ENCODE peak calls at places on chromosome 5, in eight cellular contexts. D, H, R, Z, A, M, P and E are unnamed samples.

GRCh38 chr5:1380011-1380817 is 35.3 kb upstream of the CLPTM1L start:
- DNase-seq in Z (no peak), A (peak), P (peak), D (peak), M (peak), R (no peak), H (peak), E (no peak)

GRCh38 chr5:179114756-179115155 is 54.6 kb downstream of the ZNF354C start:
- DNase-seq in Z (no peak), A (no peak), H (no peak), R (no peak), D (no peak), P (no peak), M (no peak), E (no peak)

GRCh38 chr5:127492854-127493738 is 24.3 kb upstream of the PRRC1 start:
- DNase-seq in D (peak), H (peak), Z (no peak), R (peak), M (no peak), A (peak), P (peak), E (no peak)

GRCh38 chr5:41068169-41068568 is 3.0 kb downstream of the MROH2B start:
- DNase-seq in Z (no peak), H (no peak), D (peak), M (no peak), A (peak), P (no peak), R (no peak), E (no peak)

GRCh38 chr5:170524576-170524975 is 20.8 kb downstream of the KCNIP1 start:
- DNase-seq in M (no peak), A (no peak), P (no peak), Z (no peak), H (no peak), D (no peak), R (no peak), E (no peak)

GRCh38 chr5:34627794-34628193 is 28.3 kb upstream of the RAI14 start:
- DNase-seq in P (no peak), R (peak), M (no peak), H (peak), D (peak), Z (no peak), A (peak), E (peak)

GRCh38 chr5:91042225-91042624 is 340.9 kb downstream of the ARRDC3 start:
- DNase-seq in Z (no peak), D (no peak), H (no peak), A (no peak), R (no peak), P (no peak), M (no peak), E (no peak)

GRCh38 chr5:67432601-67433000 is 236.0 kb upstream of the CD180 start:
- DNase-seq in Z (no peak), R (no peak), A (no peak), D (no peak), M (no peak), H (no peak), P (no peak), E (no peak)

GRCh38 chr5:150517272-150518152 is 9.6 kb downstream of the NDST1 start:
- DNase-seq in R (peak), H (peak), M (no peak), Z (no peak), P (no peak), D (peak), A (peak), E (no peak)

GRCh38 chr5:124669956-124670671 is 76.3 kb downstream of the ZNF608 start:
- DNase-seq in R (no peak), D (peak), H (no peak), M (no peak), Z (no peak), P (no peak), A (peak), E (no peak)

GRCh38 chr5:6365142-6365976 is 13.0 kb downstream of the MED10 start:
- DNase-seq in Z (no peak), P (no peak), M (no peak), D (peak), H (no peak), A (peak), R (no peak), E (no peak)

DNA sequence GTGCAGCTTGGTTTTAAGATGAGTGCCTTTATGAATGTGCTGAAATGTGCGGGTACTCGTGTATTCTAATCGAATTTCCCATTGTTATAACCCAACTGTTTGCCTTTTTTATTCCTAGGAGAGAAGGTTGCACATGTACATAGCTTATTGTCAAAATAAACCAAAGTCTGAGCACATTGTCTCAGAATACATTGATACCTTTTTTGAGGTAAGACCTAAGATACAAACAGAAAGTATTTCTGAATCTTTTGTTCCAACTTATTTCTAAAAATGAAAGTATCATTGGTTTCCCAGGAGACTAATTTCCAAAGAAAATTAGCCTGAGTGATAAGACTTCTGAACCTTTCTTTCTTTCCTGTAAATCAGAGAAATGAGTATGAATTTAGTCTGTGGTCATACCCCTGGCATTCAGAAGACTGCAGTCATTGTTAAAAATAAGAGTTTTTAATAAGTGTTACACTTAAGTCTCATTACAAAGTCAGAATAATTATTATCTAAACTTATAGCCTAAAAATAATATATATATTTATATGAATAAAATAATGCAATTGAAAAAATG is 102.4 kb upstream of the OTULINL start:
- DNase-seq in A (no peak), R (no peak), H (no peak), M (no peak), Z (no peak), P (no peak), D (no peak), E (no peak)
- H3K4me3 ChIP-seq in A (no peak), R (no peak), H (no peak), M (no peak), Z (no peak), P (no peak), D (no peak), E (no peak)

GRCh38 chr5:129001831-129002626 is 36.7 kb downstream of the SLC27A6 start:
- DNase-seq in M (no peak), D (no peak), H (no peak), R (no peak), P (peak), A (no peak), Z (no peak), E (no peak)
- H3K4me3 ChIP-seq in M (no peak), D (no peak), H (no peak), R (no peak), P (no peak), A (no peak), Z (no peak), E (no peak)

DNA sequence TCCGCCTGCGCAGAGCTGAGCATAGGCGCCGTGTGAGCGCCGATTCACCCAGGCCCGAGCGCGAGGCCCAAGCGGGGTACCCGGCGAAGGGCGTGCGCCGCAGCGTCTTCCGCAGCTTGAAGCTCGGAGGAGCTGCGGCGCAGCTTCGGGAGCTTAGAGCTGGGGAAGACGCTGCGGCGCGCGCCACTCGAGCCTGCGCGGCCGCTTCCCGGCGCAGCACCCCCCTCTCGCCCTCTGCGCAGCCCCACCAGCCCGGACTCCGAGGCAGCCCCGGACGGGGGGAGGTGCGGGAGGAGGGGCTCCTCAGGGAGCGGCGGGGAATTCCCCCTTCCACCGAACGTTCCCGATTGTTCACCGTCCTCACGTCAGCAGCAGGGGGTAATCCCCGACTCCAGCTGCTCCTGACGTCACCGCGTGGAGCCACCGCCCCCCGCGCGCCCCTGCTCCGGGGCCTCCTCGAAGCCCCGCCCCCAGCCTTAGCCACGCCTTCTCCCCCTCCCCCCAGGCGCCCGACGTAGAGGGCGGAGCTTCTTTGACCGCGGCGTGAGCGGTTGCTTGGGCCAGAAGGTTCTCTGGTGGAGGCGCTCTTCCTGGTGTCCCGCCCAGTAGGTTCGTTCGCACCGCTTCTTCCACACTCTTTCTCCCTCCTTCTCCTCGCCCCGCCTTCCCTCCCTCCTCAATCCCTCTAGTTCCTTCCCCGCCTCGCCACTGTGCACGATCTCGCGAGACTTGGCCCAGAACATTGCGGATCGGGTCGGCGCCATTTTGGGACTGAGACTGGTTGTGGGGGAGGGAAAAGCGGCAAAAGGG is at the start of gene GPBP1:
- DNase-seq in D (peak), P (peak), R (peak), M (peak), Z (peak), A (peak), H (peak), E (peak)
- H3K4me3 ChIP-seq in D (peak), P (peak), R (peak), M (peak), Z (peak), A (peak), H (peak), E (peak)

DNA sequence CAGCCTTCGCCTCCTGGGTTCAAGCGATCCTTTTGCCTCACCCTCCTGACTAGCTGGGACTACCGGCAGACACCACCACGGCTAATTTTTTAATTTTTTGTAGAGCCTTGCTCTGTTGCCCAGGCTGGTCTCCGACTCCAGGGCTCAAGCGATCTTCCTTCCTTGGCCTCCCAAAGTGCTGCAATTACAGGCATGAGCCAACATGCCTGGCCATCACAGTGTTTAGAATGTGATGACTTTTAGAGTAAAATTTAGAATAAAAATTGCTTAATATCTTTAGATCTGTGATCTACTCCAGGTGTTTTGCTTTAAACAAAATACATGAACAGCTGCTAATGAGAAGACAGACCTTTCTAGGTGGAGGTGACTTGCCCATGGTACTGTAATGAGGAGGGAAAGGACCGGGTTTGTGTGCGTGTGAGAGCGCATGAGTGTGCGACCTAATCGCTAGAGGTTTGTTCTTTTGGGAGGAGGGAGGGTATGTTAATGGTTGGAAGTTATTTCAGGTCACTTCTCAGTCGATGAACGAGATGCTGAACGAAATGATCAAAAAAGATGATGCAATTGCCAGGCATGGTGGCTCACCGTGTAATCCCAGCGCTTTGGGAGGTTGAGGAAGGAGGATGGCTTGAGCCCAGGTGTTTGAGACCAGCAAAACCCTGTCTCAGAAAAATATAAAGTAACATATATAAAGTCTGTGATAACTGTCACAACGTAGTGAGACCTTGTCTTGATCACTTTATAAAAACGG is 2.0 kb downstream of the CNOT6 start:
- DNase-seq in P (no peak), H (no peak), Z (no peak), A (no peak), D (no peak), M (no peak), R (no peak), E (no peak)
- H3K4me3 ChIP-seq in P (peak), H (peak), Z (peak), A (peak), D (peak), M (no peak), R (peak), E (peak)

GRCh38 chr5:159032656-159033350 is 66.9 kb downstream of the EBF1 start:
- DNase-seq in A (no peak), D (peak), Z (no peak), H (no peak), R (no peak), P (no peak), M (no peak), E (no peak)

GRCh38 chr5:159033351-159033657 is 66.4 kb downstream of the EBF1 start:
- DNase-seq in H (no peak), Z (no peak), R (no peak), A (no peak), D (peak), P (no peak), M (no peak), E (no peak)

GRCh38 chr5:159030357-159030756 is 69.4 kb downstream of the EBF1 start:
- DNase-seq in Z (no peak), H (no peak), M (no peak), P (peak), A (no peak), R (no peak), D (no peak), E (no peak)

GRCh38 chr5:159031915-159032314 is 67.8 kb downstream of the EBF1 start:
- DNase-seq in D (no peak), A (no peak), R (no peak), Z (no peak), P (no peak), H (no peak), M (no peak), E (no peak)

DNA sequence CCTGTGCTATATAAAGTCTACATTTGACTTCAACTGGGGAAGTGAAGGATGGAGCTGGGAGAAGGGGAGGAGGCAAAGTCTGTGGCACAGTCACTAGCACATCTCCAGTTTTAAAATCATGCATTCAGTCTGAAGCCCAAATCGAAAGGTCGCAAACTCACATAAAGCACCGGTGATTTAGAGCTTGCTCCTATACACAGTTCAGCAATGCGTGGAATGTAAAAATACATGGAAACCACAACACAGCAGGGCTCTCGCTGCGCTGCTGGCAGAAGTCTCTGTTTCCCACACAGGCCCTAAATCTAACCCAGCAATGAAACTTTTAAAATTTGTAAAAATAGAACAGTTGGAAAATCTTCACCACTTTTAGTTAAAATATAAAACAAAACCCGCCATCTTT is 68.2 kb downstream of the EBF1 start:
- DNase-seq in A (peak), R (no peak), M (no peak), H (no peak), D (peak), Z (no peak), P (peak), E (no peak)
- H3K4me3 ChIP-seq in A (no peak), R (no peak), M (no peak), H (no peak), D (no peak), Z (no peak), P (no peak), E (no peak)